ENCODE peak calls at places on chromosome 12, in eight cellular contexts. J is H7; B is GM06990; S is GM04504; E is SW480; P is astrocyte of the spinal cord; X is keratinocyte; F is stimulated activated CD4-positive, alpha-beta T cell treated with anti-CD3 and anti-CD28 coated beads, Interleukin-12 subunit alpha, Interleukin-12 subunit beta, amount 100 ng/mL, for 48 hours. L is an unnamed sample.

GRCh38 chr12:107600596-107601144 is 84.9 kb upstream of the PWP1 start:
- DNase-seq in J (no peak), B (no peak), S (no peak), E (no peak), P (no peak), X (no peak), F (no peak), L (no peak)

GRCh38 chr12:104230704-104231103 is 15.1 kb downstream of the TXNRD1 start:
- DNase-seq in J (no peak), B (no peak), S (no peak), E (no peak), P (no peak), X (no peak), F (no peak), L (no peak)

GRCh38 chr12:46492471-46493351 is 120.1 kb upstream of the SLC38A2 start:
- DNase-seq in J (no peak), B (no peak), S (peak), E (peak), P (peak), X (peak), F (no peak), L (no peak)

GRCh38 chr12:121282072-121282742 is 14.3 kb downstream of the CAMKK2 start:
- DNase-seq in J (no peak), B (no peak), S (no peak), E (no peak), P (no peak), X (no peak), F (no peak), L (no peak)

GRCh38 chr12:591167-591570 is 72.1 kb downstream of the NINJ2 start:
- DNase-seq in J (peak), B (no peak), S (no peak), E (no peak), P (no peak), X (no peak), F (no peak), L (no peak)

GRCh38 chr12:20711846-20712245 is 16.7 kb downstream of the SLCO1C1 start:
- DNase-seq in J (no peak), B (no peak), S (no peak), E (no peak), P (no peak), X (no peak), F (no peak), L (no peak)

GRCh38 chr12:131047789-131048610 is 94.3 kb downstream of the ADGRD1 start:
- DNase-seq in J (peak), B (no peak), S (no peak), E (no peak), P (no peak), X (no peak), F (no peak), L (no peak)

GRCh38 chr12:93714382-93714781 is 37.2 kb downstream of the CRADD start:
- DNase-seq in J (no peak), B (no peak), S (peak), E (no peak), P (no peak), X (no peak), F (no peak), L (no peak)

GRCh38 chr12:124713436-124714082 is 146.1 kb upstream of the NCOR2 start:
- DNase-seq in J (no peak), B (peak), S (no peak), E (no peak), P (peak), X (no peak), F (peak), L (no peak)

GRCh38 chr12:115752913-115753726 is 524.4 kb downstream of the MED13L start:
- DNase-seq in J (peak), B (no peak), S (peak), E (peak), P (peak), X (no peak), F (no peak), L (peak)

GRCh38 chr12:122836027-122836921 is 1.0 kb downstream of the HIP1R start:
- DNase-seq in J (peak), B (peak), S (no peak), E (peak), P (no peak), X (no peak), F (no peak), L (peak)

GRCh38 chr12:65156366-65156831 is 13.0 kb upstream of the LEMD3 start:
- DNase-seq in J (no peak), B (peak), S (no peak), E (no peak), P (no peak), X (no peak), F (no peak), L (no peak)

GRCh38 chr12:80936642-80937390 is 918 bp downstream of the LIN7A start:
- DNase-seq in J (peak), B (peak), S (peak), E (peak), P (peak), X (no peak), F (no peak), L (peak)

GRCh38 chr12:30613119-30613830 is 82.4 kb downstream of the IPO8 start:
- DNase-seq in J (no peak), B (no peak), S (no peak), E (no peak), P (peak), X (no peak), F (no peak), L (no peak)

GRCh38 chr12:95898081-95898480 is 39.3 kb downstream of the SNRPF start:
- DNase-seq in J (no peak), B (no peak), S (no peak), E (no peak), P (no peak), X (no peak), F (no peak), L (no peak)

GRCh38 chr12:6067152-6067916 is 57.1 kb downstream of the VWF start:
- DNase-seq in J (peak), B (no peak), S (no peak), E (peak), P (no peak), X (no peak), F (no peak), L (no peak)

GRCh38 chr12:61991663-61992062 is 268.5 kb upstream of the USP15 start:
- DNase-seq in J (no peak), B (no peak), S (no peak), E (no peak), P (no peak), X (no peak), F (no peak), L (no peak)

GRCh38 chr12:109053382-109054123 is 1.2 kb downstream of the USP30 start:
- DNase-seq in J (peak), B (peak), S (no peak), E (peak), P (no peak), X (no peak), F (peak), L (no peak)

GRCh38 chr12:79997115-79997805 is 62.4 kb upstream of the PPP1R12A start:
- DNase-seq in J (no peak), B (peak), S (no peak), E (no peak), P (peak), X (no peak), F (no peak), L (no peak)

GRCh38 chr12:74539765-74540526 is 2.3 kb downstream of the ATXN7L3B start:
- DNase-seq in J (no peak), B (no peak), S (no peak), E (no peak), P (no peak), X (no peak), F (no peak), L (peak)

GRCh38 chr12:79140711-79141110 is 276.1 kb downstream of the SYT1 start:
- DNase-seq in J (no peak), B (no peak), S (no peak), E (no peak), P (no peak), X (no peak), F (no peak), L (no peak)

GRCh38 chr12:109961612-109962011 is 34.6 kb downstream of the GIT2 start:
- DNase-seq in J (no peak), B (no peak), S (no peak), E (no peak), P (peak), X (no peak), F (no peak), L (no peak)

GRCh38 chr12:118358607-118359540 is 13.8 kb downstream of the TAOK3 start:
- DNase-seq in J (no peak), B (no peak), S (no peak), E (no peak), P (no peak), X (no peak), F (no peak), L (no peak)

GRCh38 chr12:56979628-56980027 is 22.2 kb upstream of the RDH16 start:
- DNase-seq in J (no peak), B (no peak), S (no peak), E (no peak), P (no peak), X (no peak), F (no peak), L (no peak)

GRCh38 chr12:74624206-74624605 is 86.6 kb downstream of the ATXN7L3B start:
- DNase-seq in J (no peak), B (no peak), S (no peak), E (no peak), P (no peak), X (no peak), F (no peak), L (peak)

GRCh38 chr12:47079894-47080724 is at the start of gene AMIGO2:
- DNase-seq in J (peak), B (peak), S (no peak), E (peak), P (peak), X (no peak), F (no peak), L (no peak)

GRCh38 chr12:5592313-5592712 is 160.4 kb downstream of the NTF3 start:
- DNase-seq in J (no peak), B (no peak), S (no peak), E (no peak), P (no peak), X (no peak), F (no peak), L (no peak)

GRCh38 chr12:29051221-29051620 is 97.9 kb upstream of the FAR2 start:
- DNase-seq in J (no peak), B (no peak), S (no peak), E (no peak), P (peak), X (no peak), F (no peak), L (no peak)

GRCh38 chr12:49367381-49368239 is at the start of gene SPATS2:
- DNase-seq in J (no peak), B (no peak), S (no peak), E (peak), P (no peak), X (no peak), F (no peak), L (peak)

GRCh38 chr12:87136330-87136976 is 880.3 kb upstream of the MGAT4C start:
- DNase-seq in J (no peak), B (no peak), S (no peak), E (no peak), P (peak), X (no peak), F (no peak), L (no peak)

GRCh38 chr12:47698631-47699030 is 7.2 kb downstream of the RPAP3 start:
- DNase-seq in J (no peak), B (no peak), S (no peak), E (no peak), P (no peak), X (no peak), F (no peak), L (no peak)

GRCh38 chr12:65522956-65523857 is 244.7 kb downstream of the MSRB3 start:
- DNase-seq in J (no peak), B (no peak), S (no peak), E (no peak), P (no peak), X (no peak), F (no peak), L (no peak)

GRCh38 chr12:3928538-3929220 is 55.5 kb upstream of the PARP11 start:
- DNase-seq in J (no peak), B (peak), S (no peak), E (no peak), P (no peak), X (no peak), F (no peak), L (no peak)

GRCh38 chr12:59113831-59114273 is 193.5 kb upstream of the LRIG3 start:
- DNase-seq in J (peak), B (peak), S (peak), E (peak), P (peak), X (peak), F (peak), L (peak)

GRCh38 chr12:13000935-13001724 is 1.1 kb upstream of the HEBP1 start:
- DNase-seq in J (peak), B (peak), S (no peak), E (peak), P (peak), X (no peak), F (no peak), L (peak)

GRCh38 chr12:60930146-60930545 is 1330.1 kb upstream of the USP15 start:
- DNase-seq in J (no peak), B (no peak), S (no peak), E (no peak), P (no peak), X (no peak), F (no peak), L (no peak)

GRCh38 chr12:24227550-24227949 is 278.1 kb upstream of the SOX5 start:
- DNase-seq in J (no peak), B (no peak), S (no peak), E (no peak), P (no peak), X (no peak), F (no peak), L (no peak)

GRCh38 chr12:124734224-124734788 is 129.4 kb downstream of the SCARB1 start:
- DNase-seq in J (peak), B (no peak), S (no peak), E (peak), P (no peak), X (no peak), F (no peak), L (no peak)

GRCh38 chr12:68279227-68280054 is 26.0 kb upstream of the IL22 start:
- DNase-seq in J (no peak), B (no peak), S (no peak), E (no peak), P (no peak), X (no peak), F (no peak), L (no peak)

GRCh38 chr12:1815108-1815507 is 5.3 kb upstream of the LRTM2 start:
- DNase-seq in J (no peak), B (no peak), S (no peak), E (no peak), P (no peak), X (no peak), F (no peak), L (no peak)

L was measured in COR-L47.